ENCODE peak calls at places on chromosomes 5 and 9, in nine cellular contexts. Z is SK-N-SH, A is K562, X is spleen, V is suprapubic skin, U is breast epithelium, L is GM12892, I is sigmoid colon, G is prostate gland. E is an unnamed sample.

GRCh38 chr5:7873216-7873615 is 4.3 kb downstream of the MTRR start:
- DNase-seq in X (no peak), L (no peak), V (no peak), I (no peak), Z (no peak), G (no peak), A (no peak), U (no peak), E (no peak)

GRCh38 chr9:119375892-119376291 is 6.7 kb upstream of the BRINP1 start:
- DNase-seq in A (peak), G (no peak), I (no peak), U (no peak), Z (peak), V (no peak), L (no peak), X (no peak), E (peak)

GRCh38 chr9:110638381-110638954 is 30.1 kb upstream of the MUSK start:
- DNase-seq in A (no peak), X (no peak), G (no peak), V (no peak), U (no peak), I (no peak), Z (no peak), L (no peak), E (peak)

GRCh38 chr5:135741040-135741439 is 93.4 kb upstream of the SLC25A48 start:
- DNase-seq in Z (no peak), A (no peak), I (no peak), L (no peak), X (no peak), G (no peak), U (no peak), V (no peak), E (no peak)

GRCh38 chr9:592225-592624 is 249.3 kb upstream of the DMRT1 start:
- DNase-seq in X (no peak), I (no peak), L (no peak), U (no peak), G (peak), A (no peak), V (no peak), Z (no peak), E (peak)

GRCh38 chr5:74281191-74281590 is 359.3 kb downstream of the ENC1 start:
- DNase-seq in V (no peak), U (no peak), I (no peak), X (no peak), A (no peak), G (no peak), Z (no peak), L (no peak), E (no peak)

GRCh38 chr5:133873936-133874585 is 94.4 kb downstream of the C5orf15 start:
- DNase-seq in U (no peak), L (no peak), X (no peak), V (no peak), Z (no peak), I (no peak), G (no peak), A (no peak), E (no peak)

GRCh38 chr9:4750021-4750673 is 9.1 kb upstream of the AK3 start:
- DNase-seq in Z (no peak), L (no peak), A (peak), I (no peak), V (no peak), U (no peak), G (no peak), X (no peak), E (peak)

GRCh38 chr5:176642675-176643490 is 4.4 kb upstream of the TSPAN17 start:
- DNase-seq in V (no peak), I (no peak), X (no peak), G (no peak), U (no peak), Z (no peak), L (no peak), A (no peak), E (no peak)

GRCh38 chr5:122177162-122177561 is 47.8 kb downstream of the ZNF474 start:
- DNase-seq in A (no peak), L (no peak), G (peak), I (no peak), V (no peak), Z (no peak), X (no peak), U (no peak), E (no peak)

GRCh38 chr5:62585306-62585705 is 6.7 kb downstream of the LRRC70 start:
- DNase-seq in A (no peak), G (no peak), I (no peak), Z (no peak), V (no peak), X (no peak), L (no peak), U (no peak), E (no peak)

GRCh38 chr5:143931986-143932385 is 120.0 kb downstream of the HMHB1 start:
- DNase-seq in U (no peak), L (no peak), I (no peak), A (no peak), X (no peak), Z (no peak), V (no peak), G (no peak), E (no peak)

GRCh38 chr5:31427013-31427783 is 104.7 kb downstream of the DROSHA start:
- DNase-seq in U (no peak), A (no peak), V (no peak), G (no peak), Z (no peak), X (no peak), I (no peak), L (no peak), E (peak)

GRCh38 chr9:91905958-91906585 is 44.0 kb downstream of the ROR2 start:
- DNase-seq in X (peak), Z (no peak), U (no peak), I (no peak), V (no peak), L (no peak), A (peak), G (peak), E (no peak)

GRCh38 chr9:21764736-21765245 is 37.6 kb upstream of the MTAP start:
- DNase-seq in V (no peak), A (no peak), G (no peak), I (no peak), X (no peak), L (no peak), Z (no peak), U (no peak), E (no peak)

GRCh38 chr9:3361689-3362392 is 164.0 kb downstream of the RFX3 start:
- DNase-seq in V (no peak), Z (no peak), U (no peak), I (no peak), X (no peak), A (no peak), L (no peak), G (no peak), E (peak)

DNA sequence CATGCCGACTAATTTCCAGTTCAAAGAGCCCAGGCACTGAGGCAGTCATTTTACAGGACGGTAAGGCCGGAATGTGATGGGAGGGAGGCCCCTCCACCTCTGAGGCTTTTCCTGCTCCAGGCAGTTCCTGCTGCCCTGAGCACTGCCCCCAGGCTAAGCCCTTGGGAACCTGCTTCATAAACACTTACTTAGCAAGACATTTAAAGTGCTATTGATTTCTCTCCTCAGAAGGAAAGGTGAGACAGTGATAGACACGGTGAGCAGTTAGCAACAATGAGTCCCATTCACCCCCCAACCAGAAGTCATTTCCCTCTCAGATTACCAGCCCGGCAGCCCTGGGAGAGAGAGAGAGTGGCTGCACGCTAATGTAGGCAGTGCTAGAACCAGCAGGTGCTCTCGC is 462.5 kb downstream of the SPOCK1 start:
- DNase-seq in L (no peak), X (no peak), Z (no peak), G (no peak), I (no peak), U (no peak), V (no peak), A (no peak), E (peak)
- TF ChIP-seq POLR2AphosphoS5 in L (no peak), X (no peak), Z (no peak), G (no peak), I (no peak), U (no peak), V (no peak), A (no peak), E (no peak)

DNA sequence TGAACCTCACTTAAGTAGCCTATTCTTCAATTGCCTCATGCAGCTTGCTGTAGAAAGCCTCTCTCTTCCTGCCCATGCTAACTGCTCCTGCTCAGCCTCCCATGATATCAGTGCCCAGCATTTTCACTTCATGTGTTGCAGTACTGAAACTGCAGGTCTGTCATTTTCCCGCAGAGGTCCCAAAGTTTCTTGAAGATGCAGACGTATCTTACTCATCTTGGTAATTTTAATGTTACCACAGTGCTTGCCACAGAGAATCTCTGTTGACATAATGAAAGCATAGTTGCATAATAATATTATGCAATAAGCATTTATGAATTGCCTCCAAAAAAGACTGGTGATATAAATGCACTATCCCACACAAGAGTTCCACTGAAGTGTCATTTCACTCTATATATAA is 561.1 kb upstream of the DAP start:
- DNase-seq in V (no peak), I (no peak), L (no peak), A (no peak), Z (no peak), X (no peak), G (no peak), U (no peak), E (no peak)
- TF ChIP-seq POLR2AphosphoS5 in V (no peak), I (no peak), L (no peak), A (no peak), Z (no peak), X (no peak), G (no peak), U (no peak), E (no peak)

DNA sequence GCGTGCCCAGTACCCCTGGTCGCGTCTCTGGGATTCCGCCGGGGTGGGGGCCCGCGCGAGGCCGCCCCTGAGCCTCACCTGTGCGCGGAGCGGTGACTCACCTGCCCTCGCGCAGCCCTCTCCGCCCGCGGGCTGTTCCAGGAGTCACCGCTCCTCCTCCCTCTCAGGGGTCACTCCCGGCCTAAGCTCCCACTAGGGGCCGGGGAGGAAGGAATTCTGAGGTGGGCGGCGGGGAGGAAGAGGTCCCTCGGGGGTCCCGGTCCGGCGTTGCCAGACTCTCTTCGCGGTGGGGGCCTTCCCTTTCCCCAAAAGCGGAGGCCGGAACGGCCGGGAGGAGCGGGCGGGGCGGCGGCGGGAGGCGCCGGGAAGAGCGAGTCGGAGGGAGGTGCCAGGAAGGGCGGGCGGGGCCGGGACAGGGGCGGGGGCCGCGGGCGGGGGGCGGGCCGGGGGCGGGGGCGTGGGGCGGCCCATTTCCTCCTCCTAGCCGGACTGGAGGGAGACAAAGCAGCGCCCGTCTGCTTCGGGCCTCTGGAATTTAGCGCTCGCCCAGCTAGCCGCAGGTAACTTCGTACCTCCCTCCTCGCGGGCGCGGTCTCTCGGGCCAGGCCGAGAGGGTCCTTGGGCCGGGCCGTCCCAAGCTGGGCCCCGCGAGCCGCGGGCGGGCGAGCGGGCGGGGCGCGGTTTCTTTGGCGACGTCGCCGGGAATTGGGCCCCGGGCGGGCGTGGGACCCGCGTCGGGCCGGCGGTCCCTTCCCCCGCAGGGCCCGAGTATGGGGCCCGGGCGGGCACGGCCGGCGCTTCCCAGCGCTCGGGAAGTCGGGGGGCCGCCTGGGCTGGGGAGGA is at the start of gene CTNNA1:
- DNase-seq in I (peak), Z (peak), U (peak), L (peak), V (peak), A (peak), G (peak), X (peak), E (peak)
- TF ChIP-seq POLR2AphosphoS5 in I (peak), Z (peak), U (peak), L (peak), V (no peak), A (peak), G (peak), X (peak), E (peak)

GRCh38 chr9:95862343-95862742 is 13.1 kb upstream of the ERCC6L2 start:
- DNase-seq in U (no peak), Z (no peak), G (no peak), A (no peak), I (no peak), V (no peak), X (no peak), L (no peak), E (no peak)
- TF ChIP-seq POLR2AphosphoS5 in U (no peak), Z (no peak), G (no peak), A (no peak), I (no peak), V (no peak), X (no peak), L (no peak), E (no peak)

DNA sequence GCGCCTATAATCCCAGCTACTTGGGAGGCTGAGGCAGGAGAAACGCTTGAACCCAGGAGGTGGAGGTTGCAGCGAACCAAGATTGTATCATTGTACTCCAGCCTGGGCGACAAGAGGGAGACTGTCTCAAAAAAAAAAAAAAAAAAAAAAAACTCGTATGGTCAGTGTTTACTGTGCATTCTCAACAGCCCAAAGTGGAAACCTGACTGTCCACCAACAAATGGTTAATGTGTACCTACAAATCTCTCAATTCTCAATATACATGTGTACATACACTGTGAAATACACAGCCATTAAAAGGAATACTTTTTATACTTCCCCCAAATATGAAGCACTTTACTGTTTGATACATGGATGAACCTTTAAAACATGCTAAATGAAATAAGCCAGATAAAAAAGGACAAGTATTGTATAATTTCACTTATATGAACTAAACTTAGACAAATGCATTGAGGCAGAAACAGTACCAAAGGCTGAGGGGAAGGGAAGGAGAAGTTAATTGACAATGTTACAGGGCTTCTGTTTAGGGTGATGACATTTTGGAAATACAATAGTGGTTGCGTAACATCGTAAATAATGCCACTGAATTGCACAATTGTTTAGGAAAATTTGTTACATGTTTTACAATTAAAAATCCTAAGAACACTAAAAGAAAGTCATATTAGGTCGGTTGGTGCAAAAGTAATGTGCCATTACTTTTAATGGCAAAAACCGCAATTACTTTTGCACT is 16.6 kb downstream of the DNAJA1 start:
- DNase-seq in Z (no peak), I (no peak), A (no peak), L (no peak), X (no peak), G (no peak), V (no peak), U (no peak), E (no peak)
- TF ChIP-seq POLR2AphosphoS5 in Z (no peak), I (no peak), A (no peak), L (no peak), X (no peak), G (no peak), V (no peak), U (no peak), E (no peak)

E was measured in GM23338.